ENCODE peak calls at places on chromosomes 5 and 9, in five cellular contexts. W is astrocyte, H is SK-N-SH, D is fibroblast of lung, N is mesenchymal stem cell. T is an unnamed sample. For H3K27me3 and H3K36me3, the result is how much of the 10 kb centered on the place peaks cover.

GRCh38 chr5:178990491-178990890 is 4.6 kb downstream of the GRM6 start:
- DNase-seq in W (no peak), H (no peak), D (no peak), N (no peak), T (no peak)

GRCh38 chr5:171606414-171607024 is 179.1 kb upstream of the SMIM23 start:
- DNase-seq in W (no peak), H (no peak), D (no peak), N (peak), T (peak)

GRCh38 chr9:31394040-31394473 is 990.4 kb upstream of the ACO1 start:
- DNase-seq in W (peak), H (no peak), D (peak), N (peak), T (no peak)

GRCh38 chr5:173265433-173265832 is 30.4 kb upstream of the NKX2-5 start:
- DNase-seq in W (no peak), H (no peak), D (no peak), N (no peak), T (no peak)

GRCh38 chr5:78361226-78361993 is 993 bp downstream of the SCAMP1 start:
- DNase-seq in W (peak), H (peak), D (peak), N (peak), T (peak)

GRCh38 chr9:3912817-3913216 is 387.0 kb upstream of the RFX3 start:
- DNase-seq in W (peak), H (no peak), D (no peak), N (peak), T (no peak)

GRCh38 chr5:151157426-151158286 is at the start of gene ANXA6:
- DNase-seq in W (peak), H (peak), D (peak), N (peak), T (peak)

GRCh38 chr5:132915681-132916080 is 42.2 kb downstream of the LEAP2 start:
- DNase-seq in W (no peak), H (no peak), D (no peak), N (no peak), T (no peak)

GRCh38 chr9:80678906-80679305 is 1010.4 kb downstream of the TLE1 start:
- DNase-seq in W (no peak), H (no peak), D (no peak), N (no peak), T (no peak)

GRCh38 chr5:112616812-112617547 is 120.7 kb upstream of the APC start:
- DNase-seq in W (no peak), H (no peak), D (no peak), N (no peak), T (no peak)

GRCh38 chr9:128128836-128129590 is 1.5 kb upstream of the PTGES2 start:
- DNase-seq in W (no peak), H (no peak), D (no peak), N (no peak), T (no peak)

GRCh38 chr9:136016221-136016881 is 55.2 kb upstream of the UBAC1 start:
- DNase-seq in W (no peak), H (peak), D (no peak), N (no peak), T (no peak)

GRCh38 chr9:108776920-108777650 is 78.7 kb downstream of the ACTL7B start:
- DNase-seq in W (peak), H (no peak), D (peak), N (peak), T (peak)

GRCh38 chr9:126113176-126113575 is 213.5 kb upstream of the MVB12B start:
- DNase-seq in W (no peak), H (no peak), D (no peak), N (no peak), T (no peak)

GRCh38 chr9:126114850-126115460 is 211.7 kb upstream of the MVB12B start:
- DNase-seq in W (no peak), H (no peak), D (no peak), N (no peak), T (no peak)

GRCh38 chr9:126112135-126112720 is 214.4 kb upstream of the MVB12B start:
- DNase-seq in W (no peak), H (no peak), D (no peak), N (no peak), T (no peak)

GRCh38 chr9:126114409-126114760 is 212.2 kb upstream of the MVB12B start:
- DNase-seq in W (no peak), H (no peak), D (no peak), N (no peak), T (no peak)

DNA sequence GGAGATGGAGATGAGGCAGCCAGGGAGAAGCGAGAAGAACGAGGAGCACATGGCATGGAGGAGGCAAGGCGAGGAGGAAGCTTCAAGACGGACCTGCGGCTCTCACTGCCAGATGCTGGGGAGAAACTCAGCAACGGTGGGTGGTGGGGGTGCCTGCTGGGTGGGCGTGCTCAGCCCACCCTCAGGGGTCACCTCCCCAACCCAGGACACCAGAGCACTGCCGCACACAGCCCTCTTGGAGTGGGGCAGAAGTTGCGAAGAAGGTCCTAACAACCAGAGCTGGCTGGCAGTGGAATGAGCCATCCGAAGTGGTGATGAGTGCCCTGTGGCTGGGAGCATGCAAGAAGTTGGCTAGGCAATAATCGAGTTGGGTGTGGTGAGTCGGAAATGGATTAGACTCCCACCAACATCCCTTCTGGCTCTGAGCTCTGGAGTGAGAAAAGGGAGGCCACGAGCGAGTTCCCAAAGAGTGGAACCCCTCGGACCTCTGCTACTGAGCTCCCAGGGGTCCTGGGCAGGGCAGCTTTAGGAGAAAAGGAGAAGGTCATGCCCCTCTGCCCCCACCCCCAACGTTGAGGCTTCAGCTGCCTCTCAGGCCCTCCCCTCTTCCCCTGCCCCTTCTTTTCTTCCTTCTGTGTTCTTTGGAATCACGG is 212.7 kb upstream of the MVB12B start:
- DNase-seq in W (no peak), H (no peak), D (no peak), N (no peak), T (no peak)
- H3K27me3 ChIP-seq in W (under half), H (under half), D (under half), N (under half), T (under half)

GRCh38 chr9:6590329-6590728 is 55.2 kb downstream of the GLDC start:
- DNase-seq in W (no peak), H (no peak), D (no peak), N (no peak), T (no peak)

GRCh38 chr9:6598249-6598725 is 47.2 kb downstream of the GLDC start:
- DNase-seq in W (no peak), H (no peak), D (peak), N (no peak), T (no peak)

GRCh38 chr9:6592231-6592630 is 53.3 kb downstream of the GLDC start:
- DNase-seq in W (no peak), H (no peak), D (no peak), N (no peak), T (no peak)

GRCh38 chr9:6590772-6591384 is 54.7 kb downstream of the GLDC start:
- DNase-seq in W (no peak), H (no peak), D (no peak), N (no peak), T (no peak)

DNA sequence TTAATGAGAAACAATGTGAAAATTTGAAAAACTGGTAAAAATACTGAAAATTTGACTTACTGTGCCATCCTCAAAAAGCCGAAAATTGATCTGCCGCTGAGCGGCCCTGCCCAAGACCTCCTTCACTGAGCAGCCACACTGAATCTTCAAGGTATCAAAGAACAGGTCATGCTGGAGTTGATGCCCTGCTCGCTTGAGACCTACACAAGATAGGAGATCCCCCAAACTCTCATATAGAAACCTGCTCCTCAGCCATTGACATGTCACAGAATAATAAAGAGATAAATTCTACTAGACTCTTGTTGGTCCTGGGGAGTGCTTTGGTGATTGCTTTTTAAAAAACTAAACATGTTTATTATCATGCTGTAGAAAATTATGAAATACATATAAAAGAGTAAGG is 52.7 kb downstream of the GLDC start:
- DNase-seq in W (no peak), H (no peak), D (no peak), N (no peak), T (no peak)
- H2AFZ ChIP-seq in W (no peak), H (no peak), D (no peak), N (no peak), T (no peak)

DNA sequence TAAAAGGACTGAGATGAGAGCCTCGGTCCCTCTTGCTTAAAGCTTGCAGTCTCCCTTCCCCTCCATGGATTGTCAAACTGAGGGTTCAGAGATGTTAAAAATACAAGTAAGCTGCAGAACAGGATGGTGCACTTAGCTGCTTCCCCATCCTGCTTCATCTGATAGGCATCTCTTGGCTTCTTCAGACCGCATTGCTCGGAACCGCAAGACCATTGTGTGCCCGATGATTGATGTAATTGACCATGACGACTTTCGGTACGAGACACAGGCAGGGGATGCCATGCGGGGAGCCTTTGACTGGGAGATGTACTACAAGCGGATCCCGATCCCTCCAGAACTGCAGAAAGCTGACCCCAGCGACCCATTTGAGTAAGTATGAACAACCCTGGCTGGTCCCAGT is 65.5 kb upstream of the SAP30L start:
- DNase-seq in W (peak), H (no peak), D (no peak), N (no peak), T (no peak)
- H3K36me3 ChIP-seq in W (half or more), H (half or more), D (under half), N (half or more), T (under half)

GRCh38 chr5:137500616-137501225 is 1.6 kb upstream of the SPOCK1 start:
- DNase-seq in W (no peak), H (no peak), D (no peak), N (no peak), T (no peak)

GRCh38 chr5:137503456-137503855 is 4.3 kb upstream of the SPOCK1 start:
- DNase-seq in W (no peak), H (no peak), D (no peak), N (no peak), T (no peak)

GRCh38 chr5:137501226-137501625 is 2.1 kb upstream of the SPOCK1 start:
- DNase-seq in W (no peak), H (no peak), D (no peak), N (no peak), T (no peak)

GRCh38 chr5:137502632-137503031 is 3.5 kb upstream of the SPOCK1 start:
- DNase-seq in W (no peak), H (no peak), D (no peak), N (no peak), T (no peak)

GRCh38 chr5:137501846-137502406 is 2.8 kb upstream of the SPOCK1 start:
- DNase-seq in W (peak), H (no peak), D (no peak), N (no peak), T (no peak)
- H3K27me3 ChIP-seq in W (under half), H (under half), D (under half), N (under half), T (under half)

T was measured in GM23338.